ENCODE peak calls at places on chromosomes 16 and 17, in seven cellular contexts. K is stimulated activated CD8-positive, alpha-beta memory T cell treated with anti-CD3 and anti-CD28 coated beads, Interleukin-2, amount 100 ng/mL, for 1 hour; U is AG08395; N is suprapubic skin; M is left ventricle myocardium inferior; Y is T-cell; A is OCI-M1. P is an unnamed sample.

GRCh38 chr17:41730479-41730878 is 4.0 kb downstream of the HAP1 start:
- DNase-seq in K (no peak), U (no peak), N (no peak), M (no peak), Y (no peak), A (no peak), P (no peak)

GRCh38 chr16:73196670-73197069 is 148.7 kb upstream of the ZFHX3 start:
- DNase-seq in K (no peak), U (peak; percentile 54), N (no peak), M (peak; percentile 61), Y (no peak), A (peak; percentile 43), P (no peak)

GRCh38 chr16:87702325-87702811 is 63.4 kb downstream of the KLHDC4 start:
- DNase-seq in K (peak; percentile 14), U (peak; percentile 57), N (no peak), M (no peak), Y (no peak), A (no peak), P (no peak)

GRCh38 chr17:45394913-45395568 is 37.6 kb downstream of the ARHGAP27 start:
- DNase-seq in K (no peak), U (peak; percentile 90), N (peak; percentile 86), M (peak; percentile 54), Y (no peak), A (peak; percentile 90), P (peak; percentile 44)

GRCh38 chr17:7237761-7238417 is 1.4 kb downstream of the PHF23 start:
- DNase-seq in K (peak; percentile 59), U (peak; percentile 69), N (peak; percentile 88), M (peak; percentile 84), Y (peak; percentile 51), A (peak; percentile 89), P (peak; percentile 71)

GRCh38 chr17:71438631-71439146 is 682.1 kb upstream of the SOX9 start:
- DNase-seq in K (no peak), U (peak; percentile 85), N (no peak), M (no peak), Y (no peak), A (no peak), P (no peak)

GRCh38 chr16:59597269-59597668 is 863.2 kb upstream of the GOT2 start:
- DNase-seq in K (no peak), U (no peak), N (no peak), M (no peak), Y (no peak), A (no peak), P (no peak)

GRCh38 chr17:56159764-56160394 is 6.6 kb downstream of the ANKFN1 start:
- DNase-seq in K (no peak), U (no peak), N (no peak), M (no peak), Y (no peak), A (no peak), P (no peak)

GRCh38 chr17:76569607-76570279 is 15.9 kb downstream of the ST6GALNAC2 start:
- DNase-seq in K (no peak), U (no peak), N (no peak), M (peak; percentile 46), Y (no peak), A (no peak), P (no peak)

GRCh38 chr17:73030501-73030911 is 62.0 kb downstream of the SLC39A11 start:
- DNase-seq in K (no peak), U (peak; percentile 82), N (no peak), M (no peak), Y (no peak), A (no peak), P (no peak)

GRCh38 chr17:68204736-68205135 is 43.1 kb upstream of the AMZ2 start:
- DNase-seq in K (no peak), U (no peak), N (no peak), M (peak; percentile 31), Y (no peak), A (no peak), P (no peak)

P was measured in naive thymus-derived CD4-positive, alpha-beta T cell.